ENCODE peak calls at places on chromosomes 4 and X, in eight cellular contexts. One of them, this sample, is unnamed.

GRCh38 chr4:84623661-84624060 is 40.7 kb downstream of the CDS1 start:
- DNase-seq in transverse colon: no peak
- DNase-seq in breast epithelium: no peak
- DNase-seq in lower leg skin: no peak
- DNase-seq in ovary: no peak
- DNase-seq in H1: no peak
- DNase-seq in tibial nerve: no peak
- DNase-seq in uterus: no peak
- DNase-seq in this sample: no peak

GRCh38 chr4:112348488-112349158 is 51.5 kb downstream of the ALPK1 start:
- DNase-seq in transverse colon: no peak
- DNase-seq in breast epithelium: peak; percentile 80
- DNase-seq in lower leg skin: peak; percentile 90
- DNase-seq in ovary: no peak
- DNase-seq in H1: peak; percentile 63
- DNase-seq in tibial nerve: no peak
- DNase-seq in uterus: no peak
- DNase-seq in this sample: no peak

GRCh38 chr4:76658231-76659102 is 223.4 kb downstream of the SHROOM3 start:
- DNase-seq in transverse colon: no peak
- DNase-seq in breast epithelium: no peak
- DNase-seq in lower leg skin: no peak
- DNase-seq in ovary: no peak
- DNase-seq in H1: no peak
- DNase-seq in tibial nerve: no peak
- DNase-seq in uterus: no peak
- DNase-seq in this sample: no peak

GRCh38 chrX:70174754-70175153 is 2.5 kb upstream of the DGAT2L6 start:
- DNase-seq in transverse colon: no peak
- DNase-seq in breast epithelium: no peak
- DNase-seq in lower leg skin: no peak
- DNase-seq in ovary: no peak
- DNase-seq in H1: no peak
- DNase-seq in tibial nerve: no peak
- DNase-seq in uterus: no peak
- DNase-seq in this sample: no peak

GRCh38 chr4:174334628-174335027 is 50.9 kb downstream of the CEP44 start:
- DNase-seq in transverse colon: no peak
- DNase-seq in breast epithelium: no peak
- DNase-seq in lower leg skin: no peak
- DNase-seq in ovary: no peak
- DNase-seq in H1: no peak
- DNase-seq in tibial nerve: no peak
- DNase-seq in uterus: no peak
- DNase-seq in this sample: no peak

GRCh38 chr4:80876810-80877209 is 153.7 kb upstream of the BMP3 start:
- DNase-seq in transverse colon: no peak
- DNase-seq in breast epithelium: no peak
- DNase-seq in lower leg skin: no peak
- DNase-seq in ovary: no peak
- DNase-seq in H1: no peak
- DNase-seq in tibial nerve: no peak
- DNase-seq in uterus: no peak
- DNase-seq in this sample: peak; percentile 15

GRCh38 chr4:157223446-157223845 is 2.9 kb downstream of the GRIA2 start:
- DNase-seq in transverse colon: no peak
- DNase-seq in breast epithelium: no peak
- DNase-seq in lower leg skin: no peak
- DNase-seq in ovary: no peak
- DNase-seq in H1: no peak
- DNase-seq in tibial nerve: no peak
- DNase-seq in uterus: no peak
- DNase-seq in this sample: no peak

GRCh38 chr4:127505203-127505602 is 127.6 kb upstream of the INTU start:
- DNase-seq in transverse colon: no peak
- DNase-seq in breast epithelium: no peak
- DNase-seq in lower leg skin: no peak
- DNase-seq in ovary: no peak
- DNase-seq in H1: no peak
- DNase-seq in tibial nerve: no peak
- DNase-seq in uterus: no peak
- DNase-seq in this sample: no peak

GRCh38 chrX:115366535-115366934 is 77.0 kb downstream of the LUZP4 start:
- DNase-seq in transverse colon: no peak
- DNase-seq in breast epithelium: no peak
- DNase-seq in lower leg skin: no peak
- DNase-seq in ovary: no peak
- DNase-seq in H1: no peak
- DNase-seq in tibial nerve: no peak
- DNase-seq in uterus: no peak
- DNase-seq in this sample: no peak

GRCh38 chr4:79227896-79228295 is 98.0 kb downstream of the NAA11 start:
- DNase-seq in transverse colon: no peak
- DNase-seq in breast epithelium: no peak
- DNase-seq in lower leg skin: no peak
- DNase-seq in ovary: no peak
- DNase-seq in H1: no peak
- DNase-seq in tibial nerve: no peak
- DNase-seq in uterus: no peak
- DNase-seq in this sample: no peak

GRCh38 chr4:73055241-73055897 is 14.1 kb downstream of the COX18 start:
- DNase-seq in transverse colon: no peak
- DNase-seq in breast epithelium: no peak
- DNase-seq in lower leg skin: no peak
- DNase-seq in ovary: no peak
- DNase-seq in H1: no peak
- DNase-seq in tibial nerve: no peak
- DNase-seq in uterus: no peak
- DNase-seq in this sample: no peak

GRCh38 chr4:68960294-68961163 is 8.9 kb upstream of the UGT2A3 start:
- DNase-seq in transverse colon: no peak
- DNase-seq in breast epithelium: no peak
- DNase-seq in lower leg skin: no peak
- DNase-seq in ovary: no peak
- DNase-seq in H1: no peak
- DNase-seq in tibial nerve: no peak
- DNase-seq in uterus: no peak
- DNase-seq in this sample: no peak

GRCh38 chr4:68963389-68963788 is 11.8 kb upstream of the UGT2A3 start:
- DNase-seq in transverse colon: peak; percentile 17
- DNase-seq in breast epithelium: no peak
- DNase-seq in lower leg skin: no peak
- DNase-seq in ovary: no peak
- DNase-seq in H1: no peak
- DNase-seq in tibial nerve: no peak
- DNase-seq in uterus: no peak
- DNase-seq in this sample: no peak

DNA sequence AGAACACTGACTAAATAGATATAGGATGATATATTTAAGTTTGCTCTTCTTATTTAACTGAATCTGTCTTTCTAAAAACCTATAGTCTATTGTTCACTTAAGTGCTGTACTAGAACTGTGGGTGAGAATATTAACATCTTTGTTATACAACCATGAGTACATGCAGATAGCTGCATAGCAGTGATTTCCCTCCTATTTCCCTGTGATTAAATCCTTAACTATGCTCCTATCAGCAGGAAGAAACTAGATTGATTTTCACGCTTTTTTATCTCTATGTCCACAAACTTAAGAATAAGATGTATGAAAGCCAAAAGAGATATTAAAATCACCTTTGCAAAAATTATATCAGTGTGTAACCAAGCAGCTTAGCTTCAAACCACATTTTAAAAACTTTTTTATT is 11.3 kb upstream of the UGT2A3 start:
- DNase-seq in transverse colon: no peak
- DNase-seq in breast epithelium: no peak
- DNase-seq in lower leg skin: no peak
- DNase-seq in ovary: no peak
- DNase-seq in H1: no peak
- DNase-seq in tibial nerve: no peak
- DNase-seq in uterus: no peak
- DNase-seq in this sample: no peak
- TF ChIP-seq POLR2A in transverse colon: no peak
- TF ChIP-seq POLR2A in breast epithelium: no peak
- TF ChIP-seq POLR2A in lower leg skin: no peak
- TF ChIP-seq POLR2A in ovary: no peak
- TF ChIP-seq POLR2A in H1: no peak
- TF ChIP-seq POLR2A in tibial nerve: no peak
- TF ChIP-seq POLR2A in uterus: no peak
- TF ChIP-seq POLR2A in this sample: no peak

GRCh38 chrX:15672886-15673285 is 8.3 kb upstream of the CLTRN start:
- DNase-seq in transverse colon: no peak
- DNase-seq in breast epithelium: no peak
- DNase-seq in lower leg skin: no peak
- DNase-seq in ovary: no peak
- DNase-seq in H1: no peak
- DNase-seq in tibial nerve: no peak
- DNase-seq in uterus: no peak
- DNase-seq in this sample: no peak

GRCh38 chrX:15674899-15675489 is 10.4 kb upstream of the CLTRN start:
- DNase-seq in transverse colon: peak; percentile 94
- DNase-seq in breast epithelium: peak; percentile 85
- DNase-seq in lower leg skin: peak; percentile 98
- DNase-seq in ovary: no peak
- DNase-seq in H1: peak; percentile 76
- DNase-seq in tibial nerve: peak; percentile 49
- DNase-seq in uterus: peak; percentile 95
- DNase-seq in this sample: peak; percentile 41

GRCh38 chrX:15673970-15674369 is 9.4 kb upstream of the CLTRN start:
- DNase-seq in transverse colon: no peak
- DNase-seq in breast epithelium: no peak
- DNase-seq in lower leg skin: no peak
- DNase-seq in ovary: no peak
- DNase-seq in H1: no peak
- DNase-seq in tibial nerve: no peak
- DNase-seq in uterus: no peak
- DNase-seq in this sample: no peak

GRCh38 chrX:15674514-15674898 is 9.9 kb upstream of the CLTRN start:
- DNase-seq in transverse colon: peak; percentile 97
- DNase-seq in breast epithelium: peak; percentile 97
- DNase-seq in lower leg skin: peak; percentile 99
- DNase-seq in ovary: peak; percentile 95
- DNase-seq in H1: no peak
- DNase-seq in tibial nerve: peak; percentile 88
- DNase-seq in uterus: peak; percentile 98
- DNase-seq in this sample: peak; percentile 36

DNA sequence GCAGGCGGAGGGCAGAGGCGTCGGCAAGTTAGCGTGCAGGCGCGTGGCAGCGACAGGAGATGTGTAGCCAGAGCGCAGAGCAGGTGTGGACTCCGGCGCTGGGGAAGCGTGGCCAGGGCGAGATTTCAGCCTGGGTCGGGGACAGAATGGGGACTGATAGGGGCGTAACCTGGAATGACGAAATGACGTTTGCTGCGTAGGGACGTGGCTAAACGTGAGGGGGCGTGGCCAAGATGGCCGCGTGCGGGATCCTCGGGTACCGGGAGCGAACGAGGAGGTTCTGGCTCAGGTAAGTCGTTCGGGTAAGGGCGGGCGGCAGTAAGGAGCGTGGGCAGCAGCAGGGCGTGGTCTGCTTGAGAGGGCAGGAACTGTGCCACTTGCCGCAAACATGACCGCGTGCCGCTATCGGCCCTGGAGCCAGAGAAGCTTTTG is 10.9 kb upstream of the CLTRN start:
- DNase-seq in transverse colon: peak; percentile 91
- DNase-seq in breast epithelium: peak; percentile 92
- DNase-seq in lower leg skin: peak; percentile 97
- DNase-seq in ovary: peak; percentile 96
- DNase-seq in H1: peak; percentile 81
- DNase-seq in tibial nerve: peak; percentile 65
- DNase-seq in uterus: peak; percentile 88
- DNase-seq in this sample: peak; percentile 15
- TF ChIP-seq POLR2A in transverse colon: no peak
- TF ChIP-seq POLR2A in breast epithelium: peak; percentile 14
- TF ChIP-seq POLR2A in lower leg skin: no peak
- TF ChIP-seq POLR2A in ovary: peak; percentile 38
- TF ChIP-seq POLR2A in H1: no peak
- TF ChIP-seq POLR2A in tibial nerve: peak; percentile 47
- TF ChIP-seq POLR2A in uterus: no peak
- TF ChIP-seq POLR2A in this sample: no peak

GRCh38 chr4:123978637-123979036 is 582.0 kb downstream of the SPRY1 start:
- DNase-seq in transverse colon: no peak
- DNase-seq in breast epithelium: no peak
- DNase-seq in lower leg skin: no peak
- DNase-seq in ovary: no peak
- DNase-seq in H1: no peak
- DNase-seq in tibial nerve: no peak
- DNase-seq in uterus: no peak
- DNase-seq in this sample: no peak

GRCh38 chr4:123976875-123977274 is 580.3 kb downstream of the SPRY1 start:
- DNase-seq in transverse colon: no peak
- DNase-seq in breast epithelium: no peak
- DNase-seq in lower leg skin: no peak
- DNase-seq in ovary: no peak
- DNase-seq in H1: no peak
- DNase-seq in tibial nerve: no peak
- DNase-seq in uterus: no peak
- DNase-seq in this sample: no peak

GRCh38 chr4:123977623-123978022 is 581.0 kb downstream of the SPRY1 start:
- DNase-seq in transverse colon: no peak
- DNase-seq in breast epithelium: no peak
- DNase-seq in lower leg skin: no peak
- DNase-seq in ovary: no peak
- DNase-seq in H1: no peak
- DNase-seq in tibial nerve: no peak
- DNase-seq in uterus: no peak
- DNase-seq in this sample: no peak

GRCh38 chr4:123984881-123985280 is 588.3 kb downstream of the SPRY1 start:
- DNase-seq in transverse colon: peak; percentile 10
- DNase-seq in breast epithelium: no peak
- DNase-seq in lower leg skin: no peak
- DNase-seq in ovary: no peak
- DNase-seq in H1: no peak
- DNase-seq in tibial nerve: no peak
- DNase-seq in uterus: no peak
- DNase-seq in this sample: no peak

DNA sequence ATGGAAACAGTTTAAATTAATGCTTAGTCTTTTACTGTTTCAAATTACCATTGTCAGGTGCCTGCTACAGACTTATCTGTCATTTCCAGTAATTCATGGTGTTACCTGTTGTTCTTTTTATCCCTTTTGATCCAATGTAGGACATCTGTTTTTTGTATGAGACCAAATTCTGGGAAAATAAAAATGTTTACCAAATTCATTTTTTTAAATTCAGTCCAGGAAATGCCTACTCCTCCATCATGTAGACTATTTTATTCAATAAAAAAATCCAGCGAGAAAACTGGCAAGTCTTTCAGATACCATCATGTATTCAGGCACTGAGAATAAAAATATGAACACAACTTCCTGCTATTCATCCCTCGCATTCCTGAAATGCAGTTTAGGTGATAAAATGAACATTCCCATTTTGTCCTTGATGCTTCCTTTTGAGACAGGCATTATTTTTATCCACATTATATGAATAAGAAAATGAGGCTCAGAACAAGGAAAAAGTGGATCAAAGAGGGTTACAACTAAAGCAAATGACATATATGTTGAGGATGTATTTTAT is 584.2 kb downstream of the SPRY1 start:
- DNase-seq in transverse colon: no peak
- DNase-seq in breast epithelium: no peak
- DNase-seq in lower leg skin: no peak
- DNase-seq in ovary: no peak
- DNase-seq in H1: no peak
- DNase-seq in tibial nerve: no peak
- DNase-seq in uterus: no peak
- DNase-seq in this sample: no peak
- TF ChIP-seq POLR2A in transverse colon: no peak
- TF ChIP-seq POLR2A in breast epithelium: no peak
- TF ChIP-seq POLR2A in lower leg skin: no peak
- TF ChIP-seq POLR2A in ovary: no peak
- TF ChIP-seq POLR2A in H1: no peak
- TF ChIP-seq POLR2A in tibial nerve: no peak
- TF ChIP-seq POLR2A in uterus: no peak
- TF ChIP-seq POLR2A in this sample: no peak

GRCh38 chrX:48468693-48469691 is 1.1 kb downstream of the SLC38A5 start:
- DNase-seq in transverse colon: peak; percentile 31
- DNase-seq in breast epithelium: no peak
- DNase-seq in lower leg skin: no peak
- DNase-seq in ovary: no peak
- DNase-seq in H1: peak; percentile 61
- DNase-seq in tibial nerve: no peak
- DNase-seq in uterus: no peak
- DNase-seq in this sample: no peak
- TF ChIP-seq POLR2A in transverse colon: no peak
- TF ChIP-seq POLR2A in breast epithelium: no peak
- TF ChIP-seq POLR2A in lower leg skin: no peak
- TF ChIP-seq POLR2A in ovary: no peak
- TF ChIP-seq POLR2A in H1: no peak
- TF ChIP-seq POLR2A in tibial nerve: no peak
- TF ChIP-seq POLR2A in uterus: no peak
- TF ChIP-seq POLR2A in this sample: no peak

This sample was measured in GM12891.